ENCODE peak calls at places on chromosome 6, in four cellular contexts. U is HCT116, B is K562, X is HepG2. G is an unnamed sample.

GRCh38 chr6:14102330-14102729 is 15.2 kb upstream of the CD83 start:
- DNase-seq in U (no peak), X (no peak), B (no peak), G (no peak)

GRCh38 chr6:166512567-166512966 is 73.9 kb downstream of the RAMACL start:
- DNase-seq in X (no peak), B (no peak), U (peak; percentile 27), G (no peak)

GRCh38 chr6:24117016-24117415 is 9.0 kb upstream of the NRSN1 start:
- DNase-seq in B (no peak), U (no peak), X (no peak), G (no peak)

GRCh38 chr6:43897571-43898302 is 127.7 kb downstream of the VEGFA start:
- DNase-seq in B (no peak), X (no peak), U (no peak), G (no peak)

GRCh38 chr6:132210886-132211563 is 190.2 kb downstream of the MOXD1 start:
- DNase-seq in B (no peak), X (no peak), U (no peak), G (no peak)

GRCh38 chr6:72770959-72771358 is 149.1 kb downstream of the KCNQ5 start:
- DNase-seq in X (no peak), B (no peak), U (no peak), G (no peak)

GRCh38 chr6:4565301-4566250 is 210.6 kb upstream of the CDYL start:
- DNase-seq in X (no peak), U (no peak), B (no peak), G (no peak)

GRCh38 chr6:41801380-41801779 is 13.9 kb downstream of the TOMM6 start:
- DNase-seq in X (no peak), U (no peak), B (no peak), G (no peak)

GRCh38 chr6:42424906-42425474 is 26.7 kb downstream of the TRERF1 start:
- DNase-seq in X (peak; percentile 32), U (no peak), B (no peak), G (no peak)

GRCh38 chr6:45398075-45398817 is 20.5 kb upstream of the SUPT3H start:
- DNase-seq in B (no peak), U (no peak), X (no peak), G (no peak)

GRCh38 chr6:158290659-158291058 is 21.6 kb upstream of the TULP4 start:
- DNase-seq in U (no peak), B (no peak), X (no peak), G (no peak)

GRCh38 chr6:105790635-105791034 is 295.5 kb upstream of the PRDM1 start:
- DNase-seq in X (no peak), B (no peak), U (no peak), G (no peak)

GRCh38 chr6:155275808-155276480 is 12.1 kb downstream of the CLDN20 start:
- DNase-seq in U (no peak), B (no peak), X (no peak), G (no peak)

GRCh38 chr6:26232306-26232949 is 132.6 kb upstream of the BTN3A2 start:
- DNase-seq in X (no peak), U (no peak), B (no peak), G (no peak)

GRCh38 chr6:4308354-4308753 is 173.0 kb upstream of the ECI2 start:
- DNase-seq in B (no peak), X (no peak), U (no peak), G (no peak)

GRCh38 chr6:26105842-26106241 is 18.6 kb downstream of the HFE start:
- DNase-seq in X (no peak), B (no peak), U (no peak), G (no peak)

GRCh38 chr6:98944598-98945011 is 3.1 kb downstream of the FBXL4 start:
- DNase-seq in B (peak; percentile 9), U (no peak), X (peak; percentile 90), G (no peak)

GRCh38 chr6:136076496-136076895 is 173.6 kb downstream of the MTFR2 start:
- DNase-seq in B (no peak), U (no peak), X (no peak), G (no peak)

GRCh38 chr6:118584906-118585305 is 36.8 kb downstream of the PLN start:
- DNase-seq in B (no peak), X (no peak), U (no peak), G (no peak)

GRCh38 chr6:665403-666267 is 8.7 kb upstream of the HUS1B start:
- DNase-seq in U (no peak), X (no peak), B (no peak), G (no peak)

GRCh38 chr6:145539831-145540230 is 195.5 kb downstream of the EPM2A start:
- DNase-seq in U (no peak), B (no peak), X (no peak), G (no peak)

GRCh38 chr6:33770833-33771341 is 18.0 kb downstream of the LEMD2 start:
- DNase-seq in U (no peak), B (no peak), X (no peak), G (no peak)

GRCh38 chr6:129644567-129645015 is 65.4 kb downstream of the ARHGAP18 start:
- DNase-seq in U (peak; percentile 75), B (no peak), X (peak; percentile 85), G (no peak)

GRCh38 chr6:30447237-30447636 is 42.1 kb upstream of the HLA-E start:
- DNase-seq in X (peak; percentile 47), B (no peak), U (peak; percentile 36), G (no peak)

GRCh38 chr6:75431379-75431778 is 62.2 kb downstream of the FILIP1 start:
- DNase-seq in B (no peak), X (no peak), U (no peak), G (no peak)

GRCh38 chr6:39790772-39791171 is 1.4 kb upstream of the DAAM2 start:
- DNase-seq in B (no peak), U (no peak), X (no peak), G (no peak)

GRCh38 chr6:162921062-162921461 is 193.3 kb downstream of the PACRG start:
- DNase-seq in X (no peak), U (no peak), B (no peak), G (no peak)

GRCh38 chr6:133989525-133989924 is 36.5 kb downstream of the TBPL1 start:
- DNase-seq in B (no peak), U (no peak), X (no peak), G (no peak)

GRCh38 chr6:170289108-170289931 is 1.6 kb downstream of the DLL1 start:
- DNase-seq in X (no peak), B (no peak), U (no peak), G (no peak)

DNA sequence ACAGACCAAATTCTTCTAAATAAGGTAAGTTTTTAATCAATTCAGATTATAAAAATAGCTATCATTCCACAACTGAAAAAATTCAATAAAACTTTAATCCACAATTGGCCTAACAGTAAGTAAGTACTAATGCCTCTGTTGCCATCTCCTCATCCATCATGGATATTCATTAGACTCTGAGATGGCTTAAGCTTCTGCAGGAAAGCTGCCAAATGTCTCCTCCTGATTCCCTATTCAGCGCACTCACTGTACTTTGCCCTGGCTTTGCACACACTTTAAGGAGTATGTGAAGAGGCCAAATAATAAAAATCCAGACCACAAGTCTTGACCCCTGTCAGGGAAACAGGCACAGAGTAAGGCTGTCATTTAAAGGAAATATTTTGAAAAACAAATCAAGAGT is 23.6 kb downstream of the PGM3 start:
- DNase-seq in B (no peak), U (no peak), X (no peak), G (no peak)
- TF ChIP-seq TCF7L2 in B (no peak), U (no peak), X (no peak), G (no peak)

GRCh38 chr6:21999012-21999528 is 297.8 kb downstream of the PRL start:
- DNase-seq in U (no peak), B (no peak), X (no peak), G (no peak)
- TF ChIP-seq POLR2AphosphoS5 in U (no peak), B (no peak), X (no peak), G (no peak)

DNA sequence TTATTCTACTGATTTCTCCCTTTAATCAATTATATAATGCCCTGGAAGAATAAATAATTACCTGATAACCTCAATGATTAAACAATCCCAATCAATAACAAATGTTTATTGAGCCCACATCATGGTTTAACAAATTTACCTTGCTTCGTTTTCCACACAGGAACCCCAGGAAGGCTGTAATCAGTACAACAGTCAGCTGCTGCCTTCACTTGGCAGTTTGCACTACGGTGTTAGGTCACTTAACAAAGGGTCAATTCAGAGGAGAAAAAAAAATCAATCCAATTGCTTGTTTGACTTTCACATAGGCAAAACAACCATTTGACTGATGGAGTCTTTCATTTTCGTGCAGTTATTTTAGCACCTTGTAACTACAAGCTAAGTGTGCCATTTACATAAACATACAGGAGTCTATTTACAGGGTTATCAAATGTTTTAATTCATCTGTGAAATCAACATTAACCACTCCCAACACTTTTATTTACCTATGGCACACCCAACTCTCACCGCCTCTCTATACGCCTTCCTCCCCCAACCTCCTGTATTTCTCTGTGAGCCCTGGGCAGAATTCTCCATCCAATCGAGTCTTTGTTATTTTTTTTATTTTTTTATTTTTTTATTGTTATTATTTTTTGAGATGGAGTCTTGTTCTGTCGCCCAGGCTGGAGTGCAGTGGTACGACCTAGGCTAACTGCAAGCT is 140.4 kb upstream of the TAB2 start:
- DNase-seq in B (no peak), U (no peak), X (peak; percentile 84), G (no peak)
- TF ChIP-seq REST in B (no peak), U (no peak), X (no peak), G (no peak)

GRCh38 chr6:15620616-15621015 is 42.2 kb downstream of the DTNBP1 start:
- DNase-seq in X (no peak), U (no peak), B (no peak), G (no peak)
- TF ChIP-seq TCF7L2 in X (no peak), U (no peak), B (no peak), G (no peak)

GRCh38 chr6:48092550-48093217 is 18.3 kb downstream of the PTCHD4 start:
- DNase-seq in U (no peak), B (no peak), X (no peak), G (no peak)
- TF ChIP-seq POLR2AphosphoS5 in U (no peak), B (no peak), X (no peak), G (no peak)

GRCh38 chr6:110556317-110557115 is 80.1 kb upstream of the SLC22A16 start:
- DNase-seq in X (no peak), U (no peak), B (no peak), G (no peak)

GRCh38 chr6:110552901-110553641 is 76.7 kb upstream of the SLC22A16 start:
- DNase-seq in U (no peak), X (no peak), B (no peak), G (no peak)

GRCh38 chr6:110554441-110554840 is 78.0 kb upstream of the SLC22A16 start:
- DNase-seq in B (no peak), X (no peak), U (no peak), G (no peak)

GRCh38 chr6:110557226-110557625 is 80.8 kb upstream of the SLC22A16 start:
- DNase-seq in X (no peak), U (no peak), B (no peak), G (no peak)

DNA sequence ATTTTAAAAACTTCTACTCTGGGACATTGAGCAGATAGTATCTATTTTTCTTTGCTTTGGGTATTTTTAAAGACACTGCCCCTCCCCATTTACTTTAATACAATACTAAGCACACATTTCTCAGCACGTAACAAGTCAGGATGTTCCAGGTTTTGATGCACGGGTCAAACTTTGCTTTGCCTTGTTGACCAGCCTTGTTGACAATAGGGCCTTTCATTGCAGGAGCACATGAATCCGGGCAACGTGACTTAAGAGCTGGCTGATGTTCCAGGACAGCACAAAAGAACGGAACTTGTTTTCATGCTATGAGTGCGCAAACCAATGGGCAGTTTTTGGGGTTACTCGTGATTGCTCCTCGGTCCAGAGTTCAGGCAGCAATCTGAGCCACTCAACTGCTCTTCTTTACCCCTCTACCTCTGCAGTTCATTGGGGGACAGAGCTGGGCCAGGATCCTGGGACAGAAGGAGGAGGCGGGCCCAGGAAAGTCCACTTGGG is 78.6 kb upstream of the SLC22A16 start:
- DNase-seq in U (no peak), B (no peak), X (peak; percentile 99), G (no peak)
- TF ChIP-seq REST in U (no peak), B (no peak), X (no peak), G (no peak)

GRCh38 chr6:11876934-11877433 is 98.4 kb upstream of the ADTRP start:
- DNase-seq in B (no peak), X (no peak), U (no peak), G (no peak)
- TF ChIP-seq TCF7L2 in B (no peak), X (no peak), U (no peak), G (no peak)

G was measured in Panc1.